ENCODE peak calls at places on chromosomes 5 and 9, in seven cellular contexts. I is right lobe of liver, M is Peyer's patch, X is tibial nerve, N is gastrocnemius medialis, P is uterus, J is prostate gland. V is an unnamed sample.

GRCh38 chr9:5263568-5264218 is 32.5 kb downstream of the INSL4 start:
- DNase-seq in P (no peak), N (no peak), M (no peak), J (no peak), X (no peak), I (no peak), V (no peak)

GRCh38 chr5:109689740-109690455 is at the start of gene MAN2A1:
- DNase-seq in I (peak; percentile 91), N (peak; percentile 71), P (peak; percentile 78), X (peak; percentile 74), J (peak; percentile 73), M (peak; percentile 90), V (peak; percentile 87)

GRCh38 chr9:3585616-3586015 is 59.8 kb upstream of the RFX3 start:
- DNase-seq in I (no peak), N (no peak), M (no peak), J (no peak), P (no peak), X (no peak), V (no peak)

GRCh38 chr9:37104183-37104889 is 16.0 kb upstream of the ZCCHC7 start:
- DNase-seq in N (no peak), J (no peak), M (no peak), X (no peak), P (no peak), I (no peak), V (no peak)

GRCh38 chr5:174799146-174799545 is 74.8 kb downstream of the MSX2 start:
- DNase-seq in M (no peak), P (no peak), J (no peak), I (no peak), X (no peak), N (no peak), V (no peak)

GRCh38 chr9:1429328-1429727 is 379.2 kb downstream of the DMRT2 start:
- DNase-seq in X (peak; percentile 7), I (peak; percentile 54), M (no peak), P (no peak), J (no peak), N (no peak), V (no peak)

GRCh38 chr9:104301770-104302169 is 202.3 kb upstream of the OR13F1 start:
- DNase-seq in I (no peak), J (no peak), X (no peak), N (no peak), M (no peak), P (no peak), V (no peak)

GRCh38 chr9:26437056-26437711 is 455.4 kb downstream of the CAAP1 start:
- DNase-seq in X (no peak), M (no peak), N (no peak), I (no peak), P (no peak), J (no peak), V (no peak)

GRCh38 chr5:144318460-144318859 is 147.8 kb downstream of the KCTD16 start:
- DNase-seq in X (no peak), I (no peak), N (no peak), M (no peak), P (no peak), J (no peak), V (no peak)

GRCh38 chr9:29691758-29692407 is 2118.6 kb upstream of the C9orf72 start:
- DNase-seq in M (no peak), N (no peak), I (no peak), X (no peak), J (no peak), P (no peak), V (no peak)

GRCh38 chr9:131799177-131799823 is 59.4 kb upstream of the RAPGEF1 start:
- DNase-seq in J (peak; percentile 17), M (no peak), N (no peak), X (peak; percentile 30), P (no peak), I (peak; percentile 62), V (no peak)

GRCh38 chr5:127988149-127988755 is 95.3 kb upstream of the SLC12A2 start:
- DNase-seq in M (no peak), P (no peak), I (no peak), N (no peak), X (no peak), J (no peak), V (no peak)

GRCh38 chr5:32964246-32964645 is 253.1 kb downstream of the NPR3 start:
- DNase-seq in M (no peak), I (no peak), N (no peak), X (no peak), P (no peak), J (no peak), V (no peak)

GRCh38 chr5:168056499-168057182 is 234.8 kb upstream of the WWC1 start:
- DNase-seq in X (no peak), P (no peak), N (no peak), J (no peak), M (no peak), I (no peak), V (no peak)

GRCh38 chr5:39148983-39149534 is 70.3 kb downstream of the FYB1 start:
- DNase-seq in P (no peak), J (no peak), X (no peak), N (no peak), I (no peak), M (no peak), V (no peak)

GRCh38 chr9:5560439-5560838 is 50.1 kb downstream of the PDCD1LG2 start:
- DNase-seq in M (no peak), N (no peak), J (no peak), I (no peak), X (no peak), P (no peak), V (no peak)

GRCh38 chr9:33030285-33030684 is 5.2 kb downstream of the DNAJA1 start:
- DNase-seq in X (no peak), N (no peak), M (no peak), I (no peak), J (no peak), P (no peak), V (no peak)
- H3K4me1 ChIP-seq in X (peaks cover 31% of the 10 kb centered on the region), N (peaks cover 24% of the 10 kb centered on the region), M (peaks cover 32% of the 10 kb centered on the region), I (peaks cover 74% of the 10 kb centered on the region), J (peaks cover 5% of the 10 kb centered on the region), P (no peaks in the 10 kb centered on the region), V (peaks cover 38% of the 10 kb centered on the region)

GRCh38 chr5:150641006-150641570 is 628 bp downstream of the SYNPO start:
- DNase-seq in I (peak; percentile 75), J (no peak), N (peak; percentile 46), M (no peak), P (peak; percentile 77), X (peak; percentile 58), V (no peak)
- TF ChIP-seq POLR2A in I (no peak), J (no peak), N (no peak), M (no peak), P (peak; percentile 10), X (no peak), V (no peak)

DNA sequence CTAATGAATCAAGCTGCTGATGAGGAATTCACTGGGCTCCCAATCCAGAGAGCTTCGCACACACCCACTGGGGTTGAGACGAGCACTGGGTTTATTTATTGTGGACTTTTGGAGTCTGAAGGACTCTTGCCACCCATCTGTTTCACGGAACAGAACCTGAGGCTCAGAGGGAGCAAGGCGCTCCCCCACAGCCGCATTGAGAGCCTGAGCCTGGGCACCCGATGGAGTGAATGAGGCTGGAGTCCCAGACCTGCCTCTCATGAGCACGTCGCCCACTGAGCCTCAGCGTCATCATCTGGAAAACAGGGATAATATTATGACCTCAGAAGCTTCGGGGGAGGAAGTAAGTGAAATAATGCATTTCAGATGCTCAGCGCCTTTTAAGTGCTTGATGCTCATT is 5.4 kb downstream of the NEK6 start:
- DNase-seq in J (no peak), M (no peak), N (no peak), P (no peak), I (no peak), X (no peak), V (no peak)
- H3K4me1 ChIP-seq in J (peaks cover 28% of the 10 kb centered on the region), M (peaks cover 88% of the 10 kb centered on the region), N (peaks cover 17% of the 10 kb centered on the region), P (peaks cover 15% of the 10 kb centered on the region), I (peaks cover 78% of the 10 kb centered on the region), X (peaks cover 80% of the 10 kb centered on the region), V (peaks cover 97% of the 10 kb centered on the region)

GRCh38 chr9:114611516-114612271 is 603 bp downstream of the TMEM268 start:
- DNase-seq in J (peak; percentile 59), P (peak; percentile 74), N (peak; percentile 75), M (peak; percentile 80), I (peak; percentile 70), X (peak; percentile 33), V (peak; percentile 87)
- TF ChIP-seq POLR2A in J (peak; percentile 26), P (no peak), N (no peak), M (peak; percentile 22), I (peak; percentile 40), X (no peak), V (no peak)